ENCODE peak calls at places on chromosomes 16 and 17, in ten cellular contexts. K, X, U, H, T, J, I, Y, M and F are unnamed samples.

GRCh38 chr17:11555530-11555929 is 42.7 kb upstream of the DNAH9 start:
- DNase-seq in K (no peak), X (no peak), U (no peak), H (no peak), T (no peak), J (no peak), I (no peak), Y (no peak), M (no peak), F (no peak)

GRCh38 chr16:15770512-15770911 is 86.3 kb downstream of the MYH11 start:
- DNase-seq in K (no peak), X (no peak), U (peak; percentile 11), H (no peak), T (peak; percentile 73), J (no peak), I (no peak), Y (no peak), M (peak; percentile 67), F (peak; percentile 64)

GRCh38 chr16:85437161-85438052 is 175.7 kb upstream of the GSE1 start:
- DNase-seq in K (peak; percentile 87), X (peak; percentile 84), U (no peak), H (no peak), T (no peak), J (no peak), I (no peak), Y (no peak), M (peak; percentile 40), F (no peak)

GRCh38 chr17:73293480-73293911 is 18.3 kb downstream of the CDC42EP4 start:
- DNase-seq in K (no peak), X (no peak), U (no peak), H (no peak), T (peak; percentile 86), J (peak; percentile 65), I (peak; percentile 91), Y (no peak), M (peak; percentile 92), F (peak; percentile 57)

GRCh38 chr16:9199312-9199711 is 107.9 kb downstream of the HAPSTR1 start:
- DNase-seq in K (no peak), X (no peak), U (no peak), H (no peak), T (no peak), J (no peak), I (no peak), Y (no peak), M (no peak), F (no peak)

GRCh38 chr17:68910789-68911431 is 44.3 kb downstream of the ABCA8 start:
- DNase-seq in K (no peak), X (no peak), U (no peak), H (no peak), T (no peak), J (no peak), I (no peak), Y (no peak), M (no peak), F (no peak)

GRCh38 chr16:1451702-1452392 is 7.5 kb upstream of the CCDC154 start:
- DNase-seq in K (no peak), X (no peak), U (no peak), H (no peak), T (no peak), J (no peak), I (no peak), Y (no peak), M (no peak), F (no peak)

GRCh38 chr17:27558842-27559505 is 72.0 kb upstream of the LGALS9 start:
- DNase-seq in K (no peak), X (peak; percentile 89), U (no peak), H (no peak), T (no peak), J (no peak), I (no peak), Y (no peak), M (no peak), F (no peak)

GRCh38 chr16:86772231-86772510 is 193.8 kb downstream of the FOXL1 start:
- DNase-seq in K (peak; percentile 22), X (no peak), U (no peak), H (no peak), T (peak; percentile 83), J (no peak), I (peak; percentile 71), Y (no peak), M (peak; percentile 73), F (peak; percentile 44)

GRCh38 chr16:68200120-68200783 is 35.7 kb downstream of the ESRP2 start:
- DNase-seq in K (no peak), X (peak; percentile 6), U (no peak), H (no peak), T (peak; percentile 51), J (no peak), I (peak; percentile 48), Y (no peak), M (peak; percentile 30), F (peak; percentile 48)

GRCh38 chr17:4604111-4604644 is 19.8 kb downstream of the SMTNL2 start:
- DNase-seq in K (peak; percentile 53), X (no peak), U (no peak), H (no peak), T (peak; percentile 53), J (no peak), I (peak; percentile 43), Y (peak; percentile 84), M (peak; percentile 36), F (peak; percentile 35)

GRCh38 chr16:68339214-68339613 is 28.4 kb downstream of the PRMT7 start:
- DNase-seq in K (no peak), X (no peak), U (no peak), H (no peak), T (no peak), J (no peak), I (no peak), Y (no peak), M (no peak), F (no peak)

GRCh38 chr16:54431997-54432367 is 145.4 kb upstream of the IRX3 start:
- DNase-seq in K (no peak), X (no peak), U (no peak), H (no peak), T (no peak), J (no peak), I (no peak), Y (no peak), M (no peak), F (no peak)

GRCh38 chr17:8806206-8807069 is 7.3 kb upstream of the MFSD6L start:
- DNase-seq in K (peak; percentile 36), X (no peak), U (no peak), H (no peak), T (no peak), J (no peak), I (no peak), Y (no peak), M (no peak), F (no peak)
- H3K27ac ChIP-seq in K (no peak overlapping the region), X (no peak overlapping the region), U (no peak overlapping the region), H (peak overlapping the region; percentile 23), T (no peak overlapping the region), J (no peak overlapping the region), I (no peak overlapping the region), Y (peak overlapping the region; percentile 77), M (no peak overlapping the region), F (no peak overlapping the region)

DNA sequence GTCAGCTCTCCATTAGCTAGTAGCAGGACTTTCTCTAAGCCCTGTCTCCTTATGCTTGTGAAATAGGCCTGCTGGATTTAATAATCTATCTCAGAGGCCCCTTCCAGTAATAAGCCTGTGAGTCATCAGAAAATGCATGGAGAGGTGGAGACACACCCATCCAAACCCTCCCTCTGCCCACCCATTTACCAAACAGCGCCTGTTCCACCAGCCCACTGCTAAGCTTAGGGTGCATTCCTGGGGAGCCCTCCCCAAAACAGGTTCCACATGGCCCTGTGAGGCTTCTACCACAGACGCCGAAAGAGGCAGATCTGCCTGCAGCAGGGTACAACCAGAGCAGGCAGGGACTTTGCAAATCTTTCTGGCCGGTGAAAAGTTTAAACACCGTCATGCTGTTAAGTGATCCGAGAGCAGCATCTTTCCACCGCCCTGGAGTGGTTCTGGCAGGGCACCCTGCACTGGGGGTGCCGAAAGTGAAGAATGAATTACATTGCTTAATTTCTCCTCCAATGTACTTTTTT is 99.3 kb downstream of the GAS7 start:
- DNase-seq in K (no peak), X (no peak), U (no peak), H (no peak), T (peak; percentile 41), J (no peak), I (peak; percentile 83), Y (no peak), M (peak; percentile 96), F (no peak)
- H3K4me3 ChIP-seq in K (no peak overlapping the region), X (no peak overlapping the region), U (no peak overlapping the region), H (no peak overlapping the region), T (no peak overlapping the region), J (no peak overlapping the region), I (no peak overlapping the region), Y (no peak overlapping the region), M (peak overlapping the region; percentile 46), F (no peak overlapping the region)

GRCh38 chr17:76713765-76714164 is 3.0 kb upstream of the MXRA7 start:
- DNase-seq in K (no peak), X (no peak), U (no peak), H (no peak), T (no peak), J (no peak), I (no peak), Y (no peak), M (no peak), F (no peak)

GRCh38 chr17:76715462-76715830 is 4.7 kb upstream of the MXRA7 start:
- DNase-seq in K (no peak), X (no peak), U (no peak), H (no peak), T (no peak), J (no peak), I (no peak), Y (no peak), M (no peak), F (no peak)

GRCh38 chr17:76714822-76715461 is 4.2 kb upstream of the MXRA7 start:
- DNase-seq in K (peak; percentile 93), X (no peak), U (no peak), H (peak; percentile 82), T (no peak), J (no peak), I (peak; percentile 65), Y (peak; percentile 70), M (peak; percentile 64), F (no peak)

GRCh38 chr17:76716146-76716833 is 5.5 kb upstream of the MXRA7 start:
- DNase-seq in K (no peak), X (peak; percentile 86), U (peak; percentile 90), H (no peak), T (peak; percentile 100), J (no peak), I (peak; percentile 100), Y (no peak), M (peak; percentile 100), F (peak; percentile 99)

DNA sequence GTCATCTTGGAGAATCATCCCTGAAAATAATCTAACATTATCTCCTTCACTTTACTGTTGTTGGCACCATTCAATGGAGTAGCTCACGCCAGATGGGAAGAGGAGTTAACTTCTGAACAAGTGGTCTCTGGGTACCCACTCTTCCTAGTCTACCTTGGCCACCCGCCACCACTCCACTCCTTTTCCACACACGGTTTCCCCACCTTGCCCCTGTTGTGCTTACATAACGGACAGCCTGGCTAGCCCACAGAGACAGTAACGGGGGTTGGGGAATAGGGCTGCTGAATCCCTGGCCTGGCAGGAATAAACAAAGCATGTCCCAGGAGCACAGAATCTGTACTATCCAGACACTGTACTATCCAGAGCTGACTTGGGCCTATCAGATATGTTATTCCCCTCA is 3.6 kb upstream of the MXRA7 start:
- DNase-seq in K (no peak), X (no peak), U (no peak), H (no peak), T (no peak), J (no peak), I (no peak), Y (no peak), M (no peak), F (no peak)
- H3K27ac ChIP-seq in K (no peak overlapping the region), X (no peak overlapping the region), U (no peak overlapping the region), H (no peak overlapping the region), T (no peak overlapping the region), J (peak overlapping the region; percentile 25), I (no peak overlapping the region), Y (peak overlapping the region; percentile 87), M (peak overlapping the region; percentile 100), F (no peak overlapping the region)

GRCh38 chr17:43660816-43661493 is 767 bp downstream of the MEOX1 start:
- DNase-seq in K (no peak), X (no peak), U (no peak), H (no peak), T (no peak), J (no peak), I (no peak), Y (no peak), M (no peak), F (no peak)
- H3K4me3 ChIP-seq in K (no peak overlapping the region), X (no peak overlapping the region), U (no peak overlapping the region), H (no peak overlapping the region), T (no peak overlapping the region), J (no peak overlapping the region), I (no peak overlapping the region), Y (peak overlapping the region; percentile 48), M (no peak overlapping the region), F (no peak overlapping the region)